ENCODE peak calls at places on chromosomes 12 and 14, in seven cellular contexts. U is breast epithelium, V is prostate gland, T is suprapubic skin, E is esophagus muscularis mucosa, A is transverse colon, D is uterus. J is an unnamed sample.

GRCh38 chr12:110270125-110270962 is 10.7 kb upstream of the ATP2A2 start:
- DNase-seq in U (peak), V (peak), T (no peak), E (no peak), A (no peak), D (peak), J (peak)

GRCh38 chr14:49946320-49947141 is 53.6 kb downstream of the ARF6 start:
- DNase-seq in U (no peak), V (peak), T (no peak), E (no peak), A (peak), D (no peak), J (no peak)

GRCh38 chr14:105430535-105430934 is 10.9 kb downstream of the MTA1 start:
- DNase-seq in U (no peak), V (no peak), T (no peak), E (no peak), A (no peak), D (no peak), J (peak)

GRCh38 chr12:23002381-23002780 is 377.4 kb downstream of the ETNK1 start:
- DNase-seq in U (no peak), V (no peak), T (no peak), E (no peak), A (no peak), D (no peak), J (no peak)

GRCh38 chr14:54762296-54762695 is 140.3 kb downstream of the GCH1 start:
- DNase-seq in U (no peak), V (no peak), T (peak), E (no peak), A (no peak), D (no peak), J (no peak)

GRCh38 chr12:53500119-53500775 is 836 bp upstream of the TARBP2 start:
- DNase-seq in U (peak), V (no peak), T (no peak), E (no peak), A (peak), D (peak), J (peak)

GRCh38 chr14:77007339-77007974 is 21.1 kb downstream of the IRF2BPL start:
- DNase-seq in U (peak), V (peak), T (no peak), E (no peak), A (peak), D (no peak), J (no peak)

GRCh38 chr12:49973361-49973830 is 649 bp downstream of the AQP6 start:
- DNase-seq in U (no peak), V (no peak), T (no peak), E (no peak), A (no peak), D (no peak), J (no peak)

GRCh38 chr14:71403673-71404072 is 496.4 kb downstream of the PCNX1 start:
- DNase-seq in U (no peak), V (no peak), T (no peak), E (no peak), A (peak), D (no peak), J (peak)

GRCh38 chr12:60494249-60494648 is 898.4 kb downstream of the SLC16A7 start:
- DNase-seq in U (no peak), V (no peak), T (no peak), E (no peak), A (no peak), D (no peak), J (no peak)

GRCh38 chr12:122018457-122018856 is 3.2 kb upstream of the BCL7A start:
- DNase-seq in U (no peak), V (no peak), T (no peak), E (no peak), A (no peak), D (no peak), J (no peak)

GRCh38 chr14:69763761-69764510 is 3.0 kb upstream of the SRSF5 start:
- DNase-seq in U (no peak), V (no peak), T (no peak), E (no peak), A (no peak), D (no peak), J (no peak)

GRCh38 chr14:103546651-103547454 is 15.6 kb downstream of the BAG5 start:
- DNase-seq in U (no peak), V (peak), T (peak), E (no peak), A (peak), D (peak), J (peak)

GRCh38 chr14:68247867-68248266 is 428.3 kb downstream of the RAD51B start:
- DNase-seq in U (no peak), V (no peak), T (no peak), E (no peak), A (no peak), D (peak), J (peak)

GRCh38 chr14:81176224-81176623 is 44.5 kb downstream of the GTF2A1 start:
- DNase-seq in U (peak), V (no peak), T (no peak), E (no peak), A (peak), D (no peak), J (peak)

GRCh38 chr14:54627718-54628345 is 60.9 kb downstream of the SAMD4A start:
- DNase-seq in U (no peak), V (no peak), T (no peak), E (no peak), A (no peak), D (peak), J (peak)

GRCh38 chr14:99540196-99541032 is 59.2 kb downstream of the CCNK start:
- DNase-seq in U (no peak), V (no peak), T (no peak), E (no peak), A (no peak), D (no peak), J (no peak)

GRCh38 chr12:29113101-29113500 is 36.0 kb upstream of the FAR2 start:
- DNase-seq in U (no peak), V (no peak), T (no peak), E (no peak), A (no peak), D (no peak), J (no peak)

GRCh38 chr12:13956060-13956590 is 25.3 kb downstream of the GRIN2B start:
- DNase-seq in U (no peak), V (no peak), T (no peak), E (no peak), A (no peak), D (no peak), J (no peak)

GRCh38 chr12:49789992-49790391 is 38.2 kb downstream of the NCKAP5L start:
- DNase-seq in U (no peak), V (no peak), T (no peak), E (no peak), A (no peak), D (no peak), J (no peak)

GRCh38 chr12:3022961-3023360 is 54.2 kb upstream of the TSPAN9 start:
- DNase-seq in U (no peak), V (no peak), T (no peak), E (no peak), A (no peak), D (no peak), J (no peak)

GRCh38 chr14:69484444-69485113 is at the start of gene PLEKHD1:
- DNase-seq in U (no peak), V (no peak), T (no peak), E (no peak), A (no peak), D (no peak), J (peak)

GRCh38 chr12:112183141-112183581 is 57.8 kb downstream of the TRAFD1 start:
- DNase-seq in U (no peak), V (no peak), T (no peak), E (no peak), A (no peak), D (no peak), J (no peak)

GRCh38 chr14:98234208-98234607 is 1037.8 kb downstream of the BCL11B start:
- DNase-seq in U (no peak), V (no peak), T (no peak), E (peak), A (no peak), D (no peak), J (no peak)

GRCh38 chr12:132554857-132555630 is 55.3 kb downstream of the LRCOL1 start:
- DNase-seq in U (no peak), V (no peak), T (no peak), E (no peak), A (no peak), D (no peak), J (no peak)
- TF ChIP-seq CTCF in U (no peak), V (peak), T (no peak), E (peak), A (no peak), D (peak), J (no peak)

GRCh38 chr12:52006726-52007157 is at the start of gene TAMALIN:
- DNase-seq in U (peak), V (peak), T (no peak), E (no peak), A (peak), D (peak), J (peak)
- TF ChIP-seq POLR2A in U (peak), V (peak), T (peak), E (peak), A (peak), D (peak), J (peak)

DNA sequence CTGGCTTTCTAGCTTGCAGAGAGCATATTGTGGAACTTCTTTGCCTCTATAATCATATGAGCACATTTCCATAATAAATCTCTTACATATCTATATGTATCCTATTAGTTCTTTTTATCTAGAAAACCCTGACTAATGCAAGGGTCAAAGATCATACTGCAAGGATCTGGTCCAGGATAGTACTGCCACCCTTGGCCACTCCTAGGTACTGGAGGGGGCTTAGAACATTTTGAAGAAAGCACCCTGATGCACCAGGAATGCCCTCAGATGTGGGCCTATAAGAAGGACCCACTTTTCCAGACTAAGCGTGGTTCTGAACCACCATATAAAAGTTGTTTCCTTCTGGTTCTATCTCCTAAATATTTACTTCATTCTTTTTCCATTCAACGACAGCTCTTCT is 14.6 kb downstream of the ATXN7L3B start:
- DNase-seq in U (no peak), V (no peak), T (no peak), E (no peak), A (no peak), D (no peak), J (no peak)
- TF ChIP-seq CTCF in U (no peak), V (no peak), T (no peak), E (no peak), A (no peak), D (no peak), J (no peak)

GRCh38 chr12:1806301-1807106 is 13.9 kb upstream of the LRTM2 start:
- DNase-seq in U (no peak), V (no peak), T (no peak), E (no peak), A (no peak), D (no peak), J (no peak)

GRCh38 chr12:1807107-1807478 is 13.3 kb upstream of the LRTM2 start:
- DNase-seq in U (no peak), V (no peak), T (no peak), E (no peak), A (no peak), D (no peak), J (no peak)

GRCh38 chr12:1803736-1804135 is 16.6 kb upstream of the LRTM2 start:
- DNase-seq in U (no peak), V (no peak), T (peak), E (no peak), A (peak), D (peak), J (peak)

GRCh38 chr12:1805441-1806081 is 14.8 kb upstream of the LRTM2 start:
- DNase-seq in U (no peak), V (no peak), T (peak), E (no peak), A (no peak), D (no peak), J (no peak)

DNA sequence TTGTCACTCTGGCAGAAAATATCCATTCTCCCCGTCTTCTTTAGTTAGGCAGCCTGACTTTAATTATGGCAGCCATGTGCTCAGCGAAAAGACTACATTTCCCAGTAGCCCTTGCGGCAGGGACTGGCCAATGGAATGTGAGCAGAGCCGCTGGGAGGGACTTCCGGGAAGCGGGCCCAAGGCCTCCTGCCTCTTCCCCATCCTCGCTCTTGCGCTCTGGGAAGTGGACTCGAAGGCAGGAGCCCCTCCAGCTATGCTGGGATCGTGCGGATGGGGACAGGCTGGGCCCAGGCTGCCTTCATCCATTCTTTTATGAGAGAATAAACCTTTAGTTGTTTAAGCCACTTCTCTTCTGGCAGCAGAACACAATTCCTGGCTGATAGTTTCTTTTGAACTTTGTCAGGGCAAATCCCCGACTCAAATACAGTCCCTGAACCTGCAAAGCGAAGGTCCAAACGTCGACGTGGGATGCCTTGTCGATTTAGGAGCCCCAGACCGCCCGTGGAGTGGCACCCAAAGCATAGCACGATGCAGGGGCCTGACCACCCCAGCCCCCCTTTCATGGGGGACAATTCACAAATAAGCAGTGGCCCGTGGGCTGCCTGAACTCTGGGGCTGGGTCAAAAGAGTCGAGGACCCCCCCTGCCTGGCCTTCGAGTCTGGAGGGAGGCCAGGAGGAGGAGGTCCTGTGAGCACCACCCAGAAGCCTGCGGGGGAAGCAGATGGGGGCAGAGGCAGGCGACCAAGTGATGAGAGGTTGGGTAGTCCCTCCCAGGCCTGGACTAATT is 15.6 kb upstream of the LRTM2 start:
- DNase-seq in U (peak), V (peak), T (peak), E (peak), A (peak), D (peak), J (peak)
- TF ChIP-seq POLR2A in U (no peak), V (no peak), T (no peak), E (no peak), A (no peak), D (no peak), J (no peak)

GRCh38 chr14:51953996-51954395 is 35.4 kb upstream of the RTRAF start:
- DNase-seq in U (no peak), V (no peak), T (no peak), E (no peak), A (no peak), D (no peak), J (no peak)
- TF ChIP-seq CTCF in U (no peak), V (no peak), T (no peak), E (no peak), A (no peak), D (no peak), J (no peak)

DNA sequence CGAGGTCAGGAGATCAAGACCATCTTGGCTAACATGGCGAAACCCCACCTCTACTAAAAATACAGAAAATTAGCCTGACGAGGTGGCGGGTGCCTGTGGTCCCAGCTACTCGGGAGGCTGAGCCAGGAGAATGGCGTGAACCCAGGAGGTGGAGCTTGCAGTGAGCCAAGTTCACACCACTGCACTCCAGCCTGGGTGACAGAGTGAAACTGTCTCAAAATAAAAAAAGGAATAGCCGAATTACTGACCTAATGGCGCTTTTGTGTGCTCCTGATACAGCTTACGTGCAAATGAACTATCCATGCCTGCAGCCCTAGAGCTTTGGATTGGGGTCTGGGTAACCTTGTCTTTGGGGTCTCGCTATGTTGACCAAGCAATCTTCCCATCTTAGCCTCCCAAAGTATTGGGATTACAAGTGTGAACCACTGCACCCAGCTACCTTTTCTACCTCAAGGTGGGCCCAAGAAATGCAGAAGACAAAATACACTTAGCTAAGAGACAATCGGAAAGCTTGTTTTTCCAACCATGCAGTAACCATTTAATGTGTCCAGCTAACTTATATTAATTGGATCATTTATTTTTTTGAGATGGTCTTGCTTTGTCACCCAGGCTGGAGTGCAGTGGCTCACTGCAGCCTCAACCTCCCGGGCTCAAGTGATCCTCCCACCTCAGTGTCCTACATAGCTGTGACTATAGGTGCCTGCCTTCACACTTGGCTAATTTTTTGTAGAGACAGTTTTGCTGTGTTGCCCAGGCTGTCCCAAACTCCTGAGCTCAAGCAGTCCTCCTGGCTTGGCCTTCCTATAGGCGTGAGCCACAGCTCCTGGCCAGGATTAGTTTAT is 5.5 kb downstream of the PABPN1 start:
- DNase-seq in U (no peak), V (no peak), T (no peak), E (no peak), A (no peak), D (no peak), J (no peak)
- TF ChIP-seq POLR2A in U (no peak), V (no peak), T (no peak), E (no peak), A (no peak), D (no peak), J (no peak)

DNA sequence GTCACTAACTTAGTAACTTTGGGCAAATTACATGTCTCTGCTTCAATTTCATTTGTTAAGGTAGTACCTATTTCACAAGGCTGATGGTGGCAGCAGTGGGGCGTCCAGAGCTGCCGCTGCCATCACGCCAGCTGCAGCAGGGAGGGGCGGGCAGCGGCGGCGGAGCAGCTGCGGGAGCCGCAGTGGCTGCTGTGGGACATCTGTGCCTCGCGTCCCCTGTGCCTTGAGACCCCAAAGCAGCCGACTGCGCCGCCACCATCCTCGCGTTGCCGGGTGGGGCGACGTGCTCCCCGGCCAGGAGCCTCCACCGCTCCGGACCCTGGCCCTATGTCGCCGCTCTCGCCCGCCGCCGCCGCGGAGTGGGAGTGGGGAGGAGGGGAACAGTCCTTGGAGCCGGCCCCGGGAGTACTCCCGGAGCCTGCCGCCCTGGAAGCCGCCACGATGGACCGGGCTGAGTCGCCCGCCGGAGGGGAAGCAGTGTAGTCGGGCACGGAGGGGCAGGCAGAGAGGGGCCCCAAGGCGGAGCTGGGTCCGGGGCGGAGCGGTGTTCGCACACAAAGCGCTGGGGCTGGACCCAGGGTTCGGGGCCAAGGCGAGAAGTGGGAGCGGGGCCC is 51.4 kb downstream of the A2M start:
- DNase-seq in U (peak), V (peak), T (no peak), E (no peak), A (peak), D (peak), J (peak)
- TF ChIP-seq CTCF in U (no peak), V (peak), T (no peak), E (peak), A (peak), D (peak), J (peak)

GRCh38 chr12:77834618-77835017 is 3.9 kb downstream of the NAV3 start:
- DNase-seq in U (no peak), V (no peak), T (no peak), E (no peak), A (no peak), D (no peak), J (no peak)

GRCh38 chr12:77842430-77842829 is 11.7 kb downstream of the NAV3 start:
- DNase-seq in U (no peak), V (no peak), T (no peak), E (no peak), A (no peak), D (no peak), J (no peak)

GRCh38 chr12:77841467-77842054 is 10.9 kb downstream of the NAV3 start:
- DNase-seq in U (no peak), V (no peak), T (no peak), E (no peak), A (no peak), D (no peak), J (peak)

GRCh38 chr12:77835982-77836381 is 5.3 kb downstream of the NAV3 start:
- DNase-seq in U (no peak), V (no peak), T (no peak), E (no peak), A (no peak), D (no peak), J (no peak)

DNA sequence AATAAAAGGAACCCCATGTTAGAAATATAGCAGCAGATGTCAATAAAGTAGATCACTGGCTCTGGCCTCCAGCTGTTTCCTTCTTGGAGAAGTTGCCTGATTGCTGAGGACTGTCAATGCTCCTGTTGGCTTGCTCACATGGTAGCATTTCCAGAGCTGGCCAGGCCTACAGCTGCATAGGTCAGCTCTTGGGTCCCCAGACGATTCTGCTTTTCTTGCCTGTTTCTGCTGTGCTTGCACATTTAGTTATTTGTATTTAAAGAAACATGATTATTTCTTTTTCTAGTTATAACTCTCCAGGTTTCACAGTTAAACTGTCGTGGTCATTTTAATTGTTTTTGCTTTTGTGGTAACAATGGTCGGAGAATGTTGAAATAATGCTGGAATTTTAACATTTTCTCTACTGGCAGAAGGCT is 7.2 kb downstream of the NAV3 start:
- DNase-seq in U (no peak), V (no peak), T (no peak), E (no peak), A (no peak), D (no peak), J (peak)
- TF ChIP-seq POLR2A in U (no peak), V (no peak), T (no peak), E (no peak), A (no peak), D (no peak), J (no peak)

J was measured in adrenal gland.